ENCODE peak calls at places on chromosome 13, in eight cellular contexts. One of them, this sample, is unnamed.

GRCh38 chr13:105334211-105334610 is 1201.3 kb downstream of the EFNB2 start:
- DNase-seq in fibroblast of lung: peak; percentile 51
- DNase-seq in brain microvascular endothelial cell: peak; percentile 77
- DNase-seq in psoas muscle: no peak
- DNase-seq in ascending aorta: peak; percentile 66
- DNase-seq in neural crest cell: no peak
- DNase-seq in tibial nerve: no peak
- DNase-seq in glutamatergic neuron: no peak
- DNase-seq in this sample: no peak

GRCh38 chr13:113671066-113672001 is 4.3 kb downstream of the GRK1 start:
- DNase-seq in fibroblast of lung: no peak
- DNase-seq in brain microvascular endothelial cell: no peak
- DNase-seq in psoas muscle: no peak
- DNase-seq in ascending aorta: peak; percentile 53
- DNase-seq in neural crest cell: no peak
- DNase-seq in tibial nerve: peak; percentile 8
- DNase-seq in glutamatergic neuron: peak; percentile 9
- DNase-seq in this sample: no peak

GRCh38 chr13:39317284-39317683 is 279.0 kb downstream of the NHLRC3 start:
- DNase-seq in fibroblast of lung: peak; percentile 88
- DNase-seq in brain microvascular endothelial cell: peak; percentile 29
- DNase-seq in psoas muscle: peak; percentile 47
- DNase-seq in ascending aorta: peak; percentile 72
- DNase-seq in neural crest cell: no peak
- DNase-seq in tibial nerve: no peak
- DNase-seq in glutamatergic neuron: no peak
- DNase-seq in this sample: no peak

GRCh38 chr13:91740811-91741210 is 342.4 kb downstream of the GPC5 start:
- DNase-seq in fibroblast of lung: no peak
- DNase-seq in brain microvascular endothelial cell: no peak
- DNase-seq in psoas muscle: no peak
- DNase-seq in ascending aorta: no peak
- DNase-seq in neural crest cell: no peak
- DNase-seq in tibial nerve: no peak
- DNase-seq in glutamatergic neuron: no peak
- DNase-seq in this sample: no peak

GRCh38 chr13:94329277-94329676 is 150.2 kb downstream of the DCT start:
- DNase-seq in fibroblast of lung: peak; percentile 83
- DNase-seq in brain microvascular endothelial cell: peak; percentile 74
- DNase-seq in psoas muscle: no peak
- DNase-seq in ascending aorta: no peak
- DNase-seq in neural crest cell: no peak
- DNase-seq in tibial nerve: no peak
- DNase-seq in glutamatergic neuron: no peak
- DNase-seq in this sample: no peak

GRCh38 chr13:94192576-94192975 is 286.9 kb downstream of the DCT start:
- DNase-seq in fibroblast of lung: peak; percentile 49
- DNase-seq in brain microvascular endothelial cell: peak; percentile 34
- DNase-seq in psoas muscle: no peak
- DNase-seq in ascending aorta: no peak
- DNase-seq in neural crest cell: peak; percentile 15
- DNase-seq in tibial nerve: no peak
- DNase-seq in glutamatergic neuron: peak; percentile 50
- DNase-seq in this sample: no peak

GRCh38 chr13:49421391-49421790 is 22.5 kb downstream of the CAB39L start:
- DNase-seq in fibroblast of lung: no peak
- DNase-seq in brain microvascular endothelial cell: no peak
- DNase-seq in psoas muscle: no peak
- DNase-seq in ascending aorta: no peak
- DNase-seq in neural crest cell: no peak
- DNase-seq in tibial nerve: no peak
- DNase-seq in glutamatergic neuron: no peak
- DNase-seq in this sample: no peak

GRCh38 chr13:99062593-99062992 is 84.7 kb upstream of the DOCK9 start:
- DNase-seq in fibroblast of lung: peak; percentile 75
- DNase-seq in brain microvascular endothelial cell: peak; percentile 42
- DNase-seq in psoas muscle: peak; percentile 35
- DNase-seq in ascending aorta: no peak
- DNase-seq in neural crest cell: no peak
- DNase-seq in tibial nerve: no peak
- DNase-seq in glutamatergic neuron: no peak
- DNase-seq in this sample: no peak

GRCh38 chr13:97258801-97259200 is 36.7 kb downstream of the MBNL2 start:
- DNase-seq in fibroblast of lung: no peak
- DNase-seq in brain microvascular endothelial cell: peak; percentile 41
- DNase-seq in psoas muscle: no peak
- DNase-seq in ascending aorta: no peak
- DNase-seq in neural crest cell: no peak
- DNase-seq in tibial nerve: no peak
- DNase-seq in glutamatergic neuron: no peak
- DNase-seq in this sample: no peak

GRCh38 chr13:21868823-21869222 is 197.9 kb downstream of the FGF9 start:
- DNase-seq in fibroblast of lung: no peak
- DNase-seq in brain microvascular endothelial cell: no peak
- DNase-seq in psoas muscle: no peak
- DNase-seq in ascending aorta: no peak
- DNase-seq in neural crest cell: no peak
- DNase-seq in tibial nerve: no peak
- DNase-seq in glutamatergic neuron: no peak
- DNase-seq in this sample: no peak

GRCh38 chr13:76836311-76836710 is 49.9 kb downstream of the KCTD12 start:
- DNase-seq in fibroblast of lung: peak; percentile 76
- DNase-seq in brain microvascular endothelial cell: peak; percentile 18
- DNase-seq in psoas muscle: no peak
- DNase-seq in ascending aorta: no peak
- DNase-seq in neural crest cell: no peak
- DNase-seq in tibial nerve: no peak
- DNase-seq in glutamatergic neuron: no peak
- DNase-seq in this sample: no peak

GRCh38 chr13:113638173-113638746 is 19.7 kb downstream of the ATP4B start:
- DNase-seq in fibroblast of lung: no peak
- DNase-seq in brain microvascular endothelial cell: no peak
- DNase-seq in psoas muscle: no peak
- DNase-seq in ascending aorta: peak; percentile 12
- DNase-seq in neural crest cell: no peak
- DNase-seq in tibial nerve: peak; percentile 10
- DNase-seq in glutamatergic neuron: no peak
- DNase-seq in this sample: no peak

GRCh38 chr13:111175948-111176347 is 60.8 kb downstream of the ARHGEF7 start:
- DNase-seq in fibroblast of lung: no peak
- DNase-seq in brain microvascular endothelial cell: no peak
- DNase-seq in psoas muscle: no peak
- DNase-seq in ascending aorta: no peak
- DNase-seq in neural crest cell: no peak
- DNase-seq in tibial nerve: no peak
- DNase-seq in glutamatergic neuron: no peak
- DNase-seq in this sample: no peak

GRCh38 chr13:47813683-47814082 is 187.4 kb downstream of the SUCLA2 start:
- DNase-seq in fibroblast of lung: no peak
- DNase-seq in brain microvascular endothelial cell: no peak
- DNase-seq in psoas muscle: no peak
- DNase-seq in ascending aorta: no peak
- DNase-seq in neural crest cell: no peak
- DNase-seq in tibial nerve: no peak
- DNase-seq in glutamatergic neuron: no peak
- DNase-seq in this sample: no peak

GRCh38 chr13:105914637-105915036 is 620.8 kb downstream of the EFNB2 start:
- DNase-seq in fibroblast of lung: peak; percentile 98
- DNase-seq in brain microvascular endothelial cell: peak; percentile 70
- DNase-seq in psoas muscle: no peak
- DNase-seq in ascending aorta: no peak
- DNase-seq in neural crest cell: no peak
- DNase-seq in tibial nerve: no peak
- DNase-seq in glutamatergic neuron: no peak
- DNase-seq in this sample: no peak

GRCh38 chr13:73737214-73737613 is 397.0 kb downstream of the KLF12 start:
- DNase-seq in fibroblast of lung: no peak
- DNase-seq in brain microvascular endothelial cell: no peak
- DNase-seq in psoas muscle: no peak
- DNase-seq in ascending aorta: no peak
- DNase-seq in neural crest cell: no peak
- DNase-seq in tibial nerve: no peak
- DNase-seq in glutamatergic neuron: no peak
- DNase-seq in this sample: no peak

GRCh38 chr13:99905224-99905623 is 66.3 kb downstream of the ZIC5 start:
- DNase-seq in fibroblast of lung: no peak
- DNase-seq in brain microvascular endothelial cell: no peak
- DNase-seq in psoas muscle: no peak
- DNase-seq in ascending aorta: no peak
- DNase-seq in neural crest cell: no peak
- DNase-seq in tibial nerve: no peak
- DNase-seq in glutamatergic neuron: no peak
- DNase-seq in this sample: no peak

GRCh38 chr13:37014609-37015008 is 14.0 kb downstream of the EXOSC8 start:
- DNase-seq in fibroblast of lung: peak; percentile 53
- DNase-seq in brain microvascular endothelial cell: no peak
- DNase-seq in psoas muscle: no peak
- DNase-seq in ascending aorta: no peak
- DNase-seq in neural crest cell: no peak
- DNase-seq in tibial nerve: no peak
- DNase-seq in glutamatergic neuron: no peak
- DNase-seq in this sample: no peak

GRCh38 chr13:26497991-26498423 is 59.5 kb upstream of the WASF3 start:
- DNase-seq in fibroblast of lung: peak; percentile 76
- DNase-seq in brain microvascular endothelial cell: peak; percentile 91
- DNase-seq in psoas muscle: no peak
- DNase-seq in ascending aorta: no peak
- DNase-seq in neural crest cell: no peak
- DNase-seq in tibial nerve: no peak
- DNase-seq in glutamatergic neuron: no peak
- DNase-seq in this sample: no peak

GRCh38 chr13:33917135-33917534 is 99.2 kb downstream of the RFC3 start:
- DNase-seq in fibroblast of lung: no peak
- DNase-seq in brain microvascular endothelial cell: no peak
- DNase-seq in psoas muscle: no peak
- DNase-seq in ascending aorta: no peak
- DNase-seq in neural crest cell: no peak
- DNase-seq in tibial nerve: no peak
- DNase-seq in glutamatergic neuron: no peak
- DNase-seq in this sample: no peak

GRCh38 chr13:68715651-68716050 is 1392.0 kb upstream of the ATXN8OS start:
- DNase-seq in fibroblast of lung: no peak
- DNase-seq in brain microvascular endothelial cell: no peak
- DNase-seq in psoas muscle: no peak
- DNase-seq in ascending aorta: no peak
- DNase-seq in neural crest cell: no peak
- DNase-seq in tibial nerve: no peak
- DNase-seq in glutamatergic neuron: no peak
- DNase-seq in this sample: no peak

GRCh38 chr13:23703241-23703640 is 133.0 kb downstream of the TNFRSF19 start:
- DNase-seq in fibroblast of lung: no peak
- DNase-seq in brain microvascular endothelial cell: no peak
- DNase-seq in psoas muscle: no peak
- DNase-seq in ascending aorta: no peak
- DNase-seq in neural crest cell: no peak
- DNase-seq in tibial nerve: no peak
- DNase-seq in glutamatergic neuron: no peak
- DNase-seq in this sample: no peak

GRCh38 chr13:95403349-95404140 is 102.3 kb upstream of the ABCC4 start:
- DNase-seq in fibroblast of lung: no peak
- DNase-seq in brain microvascular endothelial cell: no peak
- DNase-seq in psoas muscle: no peak
- DNase-seq in ascending aorta: no peak
- DNase-seq in neural crest cell: peak; percentile 30
- DNase-seq in tibial nerve: no peak
- DNase-seq in glutamatergic neuron: peak; percentile 34
- DNase-seq in this sample: no peak

GRCh38 chr13:66794340-66795031 is 435.6 kb downstream of the PCDH9 start:
- DNase-seq in fibroblast of lung: no peak
- DNase-seq in brain microvascular endothelial cell: no peak
- DNase-seq in psoas muscle: no peak
- DNase-seq in ascending aorta: no peak
- DNase-seq in neural crest cell: no peak
- DNase-seq in tibial nerve: no peak
- DNase-seq in glutamatergic neuron: no peak
- DNase-seq in this sample: no peak

GRCh38 chr13:96178759-96179158 is 88.9 kb downstream of the HS6ST3 start:
- DNase-seq in fibroblast of lung: no peak
- DNase-seq in brain microvascular endothelial cell: no peak
- DNase-seq in psoas muscle: no peak
- DNase-seq in ascending aorta: no peak
- DNase-seq in neural crest cell: no peak
- DNase-seq in tibial nerve: no peak
- DNase-seq in glutamatergic neuron: no peak
- DNase-seq in this sample: no peak

DNA sequence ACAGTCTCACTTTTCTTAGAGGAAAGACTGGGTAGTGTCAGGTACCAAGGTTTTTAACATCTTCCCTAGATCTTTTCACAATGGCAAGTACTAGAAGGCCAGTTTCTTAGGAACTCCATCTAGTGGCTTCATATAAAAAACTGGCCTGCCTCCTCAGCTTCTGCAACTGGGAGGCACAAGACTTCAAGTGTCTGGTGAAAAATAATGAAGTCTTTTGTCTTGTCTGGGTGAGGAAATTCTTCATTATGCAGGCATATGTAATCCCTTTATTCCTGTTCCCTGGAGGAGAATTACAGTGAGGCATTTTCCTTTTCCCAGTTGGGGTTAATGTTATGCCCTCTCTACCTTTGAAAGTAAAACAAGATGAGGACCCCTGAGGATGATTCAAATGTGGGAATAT is 300.5 kb downstream of the NALCN start:
- DNase-seq in fibroblast of lung: peak; percentile 5
- DNase-seq in brain microvascular endothelial cell: no peak
- DNase-seq in psoas muscle: no peak
- DNase-seq in ascending aorta: no peak
- DNase-seq in neural crest cell: no peak
- DNase-seq in tibial nerve: no peak
- DNase-seq in glutamatergic neuron: no peak
- DNase-seq in this sample: no peak
- TF ChIP-seq CTCF in fibroblast of lung: peak; percentile 16
- TF ChIP-seq CTCF in brain microvascular endothelial cell: peak; percentile 51
- TF ChIP-seq CTCF in psoas muscle: no peak
- TF ChIP-seq CTCF in ascending aorta: no peak
- TF ChIP-seq CTCF in neural crest cell: peak; percentile 50
- TF ChIP-seq CTCF in tibial nerve: no peak
- TF ChIP-seq CTCF in glutamatergic neuron: no peak
- TF ChIP-seq CTCF in this sample: no peak

GRCh38 chr13:86870388-86870966 is 800.7 kb upstream of the SLITRK5 start:
- DNase-seq in fibroblast of lung: peak; percentile 49
- DNase-seq in brain microvascular endothelial cell: no peak
- DNase-seq in psoas muscle: no peak
- DNase-seq in ascending aorta: no peak
- DNase-seq in neural crest cell: no peak
- DNase-seq in tibial nerve: no peak
- DNase-seq in glutamatergic neuron: no peak
- DNase-seq in this sample: no peak
- TF ChIP-seq CTCF in fibroblast of lung: peak; percentile 54
- TF ChIP-seq CTCF in brain microvascular endothelial cell: peak; percentile 51
- TF ChIP-seq CTCF in psoas muscle: no peak
- TF ChIP-seq CTCF in ascending aorta: peak; percentile 28
- TF ChIP-seq CTCF in neural crest cell: peak; percentile 90
- TF ChIP-seq CTCF in tibial nerve: peak; percentile 41
- TF ChIP-seq CTCF in glutamatergic neuron: peak; percentile 87
- TF ChIP-seq CTCF in this sample: no peak

GRCh38 chr13:44048326-44048725 is 168.6 kb downstream of the LACC1 start:
- DNase-seq in fibroblast of lung: peak; percentile 25
- DNase-seq in brain microvascular endothelial cell: no peak
- DNase-seq in psoas muscle: no peak
- DNase-seq in ascending aorta: no peak
- DNase-seq in neural crest cell: no peak
- DNase-seq in tibial nerve: no peak
- DNase-seq in glutamatergic neuron: no peak
- DNase-seq in this sample: no peak
- TF ChIP-seq CTCF in fibroblast of lung: peak; percentile 22
- TF ChIP-seq CTCF in brain microvascular endothelial cell: peak; percentile 16
- TF ChIP-seq CTCF in psoas muscle: no peak
- TF ChIP-seq CTCF in ascending aorta: no peak
- TF ChIP-seq CTCF in neural crest cell: no peak
- TF ChIP-seq CTCF in tibial nerve: no peak
- TF ChIP-seq CTCF in glutamatergic neuron: no peak
- TF ChIP-seq CTCF in this sample: no peak

GRCh38 chr13:20814224-20814910 is 40.6 kb upstream of the EEF1AKMT1 start:
- DNase-seq in fibroblast of lung: peak; percentile 96
- DNase-seq in brain microvascular endothelial cell: peak; percentile 95
- DNase-seq in psoas muscle: peak; percentile 90
- DNase-seq in ascending aorta: peak; percentile 96
- DNase-seq in neural crest cell: no peak
- DNase-seq in tibial nerve: peak; percentile 70
- DNase-seq in glutamatergic neuron: no peak
- DNase-seq in this sample: peak; percentile 50
- TF ChIP-seq CTCF in fibroblast of lung: no peak
- TF ChIP-seq CTCF in brain microvascular endothelial cell: no peak
- TF ChIP-seq CTCF in psoas muscle: no peak
- TF ChIP-seq CTCF in ascending aorta: no peak
- TF ChIP-seq CTCF in neural crest cell: no peak
- TF ChIP-seq CTCF in tibial nerve: no peak
- TF ChIP-seq CTCF in glutamatergic neuron: no peak
- TF ChIP-seq CTCF in this sample: no peak

This sample was measured in omental fat pad.